ENCODE peak calls at places on chromosomes 16 and 17, in four cellular contexts. One of them, this sample, is unnamed.

GRCh38 chr17:45431531-45432404 is 902 bp downstream of the ARHGAP27 start:
- DNase-seq in PC-3: peak; percentile 97
- DNase-seq in uterus: peak; percentile 45
- DNase-seq in fibroblast of lung: no peak
- DNase-seq in this sample: peak; percentile 78

GRCh38 chr16:87931504-87931903 is 4.8 kb downstream of the CA5A start:
- DNase-seq in PC-3: no peak
- DNase-seq in uterus: no peak
- DNase-seq in fibroblast of lung: no peak
- DNase-seq in this sample: no peak

GRCh38 chr16:67464565-67464964 is 16.4 kb downstream of the ATP6V0D1 start:
- DNase-seq in PC-3: no peak
- DNase-seq in uterus: no peak
- DNase-seq in fibroblast of lung: no peak
- DNase-seq in this sample: peak; percentile 83

GRCh38 chr16:64132686-64133085 is 989.2 kb downstream of the CDH11 start:
- DNase-seq in PC-3: no peak
- DNase-seq in uterus: no peak
- DNase-seq in fibroblast of lung: no peak
- DNase-seq in this sample: no peak

GRCh38 chr17:45385331-45385997 is 47.2 kb downstream of the ARHGAP27 start:
- DNase-seq in PC-3: peak; percentile 97
- DNase-seq in uterus: peak; percentile 89
- DNase-seq in fibroblast of lung: peak; percentile 84
- DNase-seq in this sample: peak; percentile 87

GRCh38 chr16:31869511-31870201 is 4.0 kb upstream of the ZNF267 start:
- DNase-seq in PC-3: peak; percentile 69
- DNase-seq in uterus: no peak
- DNase-seq in fibroblast of lung: peak; percentile 56
- DNase-seq in this sample: peak; percentile 78

GRCh38 chr17:74190154-74190553 is 13.3 kb upstream of the RPL38 start:
- DNase-seq in PC-3: peak; percentile 50
- DNase-seq in uterus: no peak
- DNase-seq in fibroblast of lung: peak; percentile 72
- DNase-seq in this sample: no peak

GRCh38 chr16:11614587-11615175 is 28.0 kb upstream of the LITAF start:
- DNase-seq in PC-3: no peak
- DNase-seq in uterus: no peak
- DNase-seq in fibroblast of lung: no peak
- DNase-seq in this sample: no peak

GRCh38 chr17:72462814-72463213 is 342.0 kb downstream of the SOX9 start:
- DNase-seq in PC-3: peak; percentile 85
- DNase-seq in uterus: no peak
- DNase-seq in fibroblast of lung: no peak
- DNase-seq in this sample: no peak

GRCh38 chr17:52762147-52762793 is 603.8 kb upstream of the CA10 start:
- DNase-seq in PC-3: no peak
- DNase-seq in uterus: no peak
- DNase-seq in fibroblast of lung: no peak
- DNase-seq in this sample: no peak

GRCh38 chr17:52762794-52763167 is 604.3 kb upstream of the CA10 start:
- DNase-seq in PC-3: no peak
- DNase-seq in uterus: no peak
- DNase-seq in fibroblast of lung: no peak
- DNase-seq in this sample: no peak

GRCh38 chr17:52756739-52757138 is 598.2 kb upstream of the CA10 start:
- DNase-seq in PC-3: no peak
- DNase-seq in uterus: no peak
- DNase-seq in fibroblast of lung: no peak
- DNase-seq in this sample: no peak

GRCh38 chr17:52758481-52758880 is 600.0 kb upstream of the CA10 start:
- DNase-seq in PC-3: no peak
- DNase-seq in uterus: no peak
- DNase-seq in fibroblast of lung: no peak
- DNase-seq in this sample: no peak

GRCh38 chr17:52759864-52760263 is 601.4 kb upstream of the CA10 start:
- DNase-seq in PC-3: no peak
- DNase-seq in uterus: no peak
- DNase-seq in fibroblast of lung: no peak
- DNase-seq in this sample: no peak
- H3K27ac ChIP-seq in PC-3: no peak overlapping the region
- H3K27ac ChIP-seq in uterus: no peak overlapping the region
- H3K27ac ChIP-seq in fibroblast of lung: no peak overlapping the region
- H3K27ac ChIP-seq in this sample: no peak overlapping the region

GRCh38 chr17:2086306-2086705 is 31.4 kb downstream of the HIC1 start:
- DNase-seq in PC-3: no peak
- DNase-seq in uterus: no peak
- DNase-seq in fibroblast of lung: no peak
- DNase-seq in this sample: no peak
- H3K4me3 ChIP-seq in PC-3: no peak overlapping the region
- H3K4me3 ChIP-seq in uterus: no peak overlapping the region
- H3K4me3 ChIP-seq in fibroblast of lung: no peak overlapping the region
- H3K4me3 ChIP-seq in this sample: no peak overlapping the region

DNA sequence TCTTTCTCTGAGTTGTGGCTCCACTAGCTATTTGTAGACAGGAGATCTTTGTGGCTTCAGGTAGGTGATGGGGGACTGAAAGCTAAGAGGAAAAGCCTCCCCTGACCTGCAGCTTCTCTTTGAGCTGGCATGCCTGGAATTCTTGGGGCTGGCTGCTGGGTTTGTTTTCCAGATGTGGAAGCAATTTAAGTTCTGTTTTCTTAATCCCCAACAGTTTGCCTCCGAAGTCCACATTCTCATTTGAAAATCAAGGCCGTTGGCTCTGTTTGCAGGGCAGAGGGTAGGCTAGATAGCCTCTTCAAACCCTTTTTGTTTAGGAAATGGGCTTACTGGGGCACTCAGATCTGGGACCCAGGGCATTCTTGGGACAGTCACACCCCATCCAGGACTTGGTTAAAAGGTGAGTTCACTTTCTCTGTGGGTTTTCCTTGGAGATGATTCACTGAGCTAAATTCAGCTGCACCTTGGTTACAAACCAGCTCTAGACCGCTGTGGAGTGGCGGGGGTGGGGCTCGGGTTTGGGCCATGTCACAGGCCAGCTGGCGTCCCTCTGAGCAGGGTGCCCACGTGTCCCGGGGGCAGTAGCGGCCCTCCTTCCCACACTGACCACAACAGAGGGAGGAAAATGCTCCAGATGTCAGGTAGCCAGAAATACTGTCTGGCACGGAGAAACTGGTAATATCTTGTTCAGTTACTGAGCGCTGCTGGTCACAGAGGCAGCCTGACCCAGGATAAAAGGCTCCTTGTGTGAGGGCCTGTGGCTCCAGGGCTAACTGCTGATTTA is 108.5 kb downstream of the RAB11FIP4 start:
- DNase-seq in PC-3: peak; percentile 66
- DNase-seq in uterus: no peak
- DNase-seq in fibroblast of lung: peak; percentile 34
- DNase-seq in this sample: peak; percentile 75
- H3K27ac ChIP-seq in PC-3: peak overlapping the region; percentile 50
- H3K27ac ChIP-seq in uterus: no peak overlapping the region
- H3K27ac ChIP-seq in fibroblast of lung: no peak overlapping the region
- H3K27ac ChIP-seq in this sample: no peak overlapping the region

DNA sequence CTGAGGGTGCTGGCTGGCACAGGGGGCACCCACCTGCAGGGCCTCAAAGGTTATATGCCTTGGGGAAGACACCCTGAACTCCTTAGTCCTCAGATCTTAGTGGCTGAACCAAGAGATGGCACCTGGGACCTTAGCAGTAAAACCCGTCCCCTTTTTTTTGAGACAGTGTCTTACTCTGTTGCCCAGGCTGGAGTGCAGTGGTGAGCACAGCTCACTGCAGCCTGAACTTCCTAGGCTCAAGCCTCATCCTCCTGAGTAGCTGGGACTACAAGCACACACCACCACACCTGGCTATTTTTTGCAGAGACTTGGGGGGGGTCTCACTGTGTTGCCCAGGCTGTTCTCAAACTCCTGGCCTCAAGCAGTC is 237.2 kb downstream of the MRTFB start:
- DNase-seq in PC-3: no peak
- DNase-seq in uterus: no peak
- DNase-seq in fibroblast of lung: no peak
- DNase-seq in this sample: no peak
- H3K4me3 ChIP-seq in PC-3: no peak overlapping the region
- H3K4me3 ChIP-seq in uterus: no peak overlapping the region
- H3K4me3 ChIP-seq in fibroblast of lung: no peak overlapping the region
- H3K4me3 ChIP-seq in this sample: no peak overlapping the region